ENCODE peak calls at places on chromosomes 11 and 22, in six cellular contexts. K is hepatocyte, C is PC-3, G is breast epithelium, Q is heart left ventricle, Z is fibroblast of lung. N is an unnamed sample. For H3K27me3, the result is how much of the 10 kb centered on the place peaks cover.

GRCh38 chr11:120224872-120225371 is 14.1 kb downstream of the OAF start:
- DNase-seq in Z (no peak), G (no peak), C (no peak), K (no peak), Q (peak), N (no peak)

GRCh38 chr11:124867700-124868099 is 2.5 kb downstream of the ROBO3 start:
- DNase-seq in K (peak), Z (peak), G (no peak), C (peak), Q (no peak), N (no peak)

GRCh38 chr11:84886344-84886743 is 740.8 kb downstream of the DLG2 start:
- DNase-seq in Q (no peak), K (no peak), C (no peak), Z (no peak), G (no peak), N (no peak)

GRCh38 chr11:129862123-129862522 is 33.3 kb downstream of the NFRKB start:
- DNase-seq in G (no peak), Q (no peak), C (no peak), Z (no peak), K (peak), N (no peak)

GRCh38 chr11:128860571-128861361 is 6.3 kb downstream of the KCNJ1 start:
- DNase-seq in Z (no peak), K (no peak), G (no peak), Q (no peak), C (no peak), N (no peak)

GRCh38 chr11:1082728-1083620 is 8.3 kb downstream of the MUC2 start:
- DNase-seq in Q (peak), G (peak), Z (no peak), K (no peak), C (no peak), N (no peak)

GRCh38 chr11:70526116-70527045 is 128.1 kb downstream of the CTTN start:
- DNase-seq in G (no peak), K (no peak), Q (peak), Z (no peak), C (no peak), N (no peak)

GRCh38 chr11:118321386-118322082 is 17.0 kb downstream of the CD3E start:
- DNase-seq in G (no peak), C (peak), Z (no peak), K (peak), Q (no peak), N (no peak)

GRCh38 chr22:39254789-39255298 is 10.1 kb upstream of the PDGFB start:
- DNase-seq in Q (peak), K (no peak), Z (no peak), C (peak), G (no peak), N (peak)

GRCh38 chr11:2791521-2792375 is 92.0 kb upstream of the KCNQ1OT1 start:
- DNase-seq in G (peak), C (no peak), Z (no peak), Q (peak), K (no peak), N (no peak)

GRCh38 chr11:61307354-61307753 is 12.2 kb upstream of the VWCE start:
- DNase-seq in K (no peak), Z (no peak), G (no peak), Q (no peak), C (no peak), N (no peak)

GRCh38 chr11:69536406-69536805 is 54.9 kb downstream of the LINC01488 start:
- DNase-seq in Z (no peak), Q (no peak), K (no peak), G (no peak), C (no peak), N (no peak)

GRCh38 chr11:5547982-5548381 is 358 bp downstream of the OR52H1 start:
- DNase-seq in Q (no peak), C (no peak), G (no peak), Z (no peak), K (no peak), N (no peak)

GRCh38 chr11:61377461-61378160 is 14.8 kb upstream of the TMEM216 start:
- DNase-seq in Z (peak), G (no peak), C (no peak), K (no peak), Q (no peak), N (no peak)

GRCh38 chr11:130308925-130309324 is 5.8 kb downstream of the ZBTB44 start:
- DNase-seq in Q (no peak), C (no peak), G (no peak), Z (no peak), K (peak), N (no peak)

GRCh38 chr11:4580124-4580523 is 1.4 kb upstream of the OR52I2 start:
- DNase-seq in C (no peak), G (no peak), Z (no peak), K (no peak), Q (no peak), N (no peak)

GRCh38 chr11:132054822-132055221 is 684.4 kb downstream of the NTM start:
- DNase-seq in G (no peak), K (no peak), Q (no peak), Z (peak), C (peak), N (no peak)

GRCh38 chr11:111520565-111520964 is 6.0 kb downstream of the HOATZ start:
- DNase-seq in Q (no peak), K (no peak), G (no peak), C (peak), Z (peak), N (no peak)

GRCh38 chr22:20569059-20570058 is 61.9 kb downstream of the MED15 start:
- DNase-seq in C (peak), Z (peak), Q (peak), G (no peak), K (peak), N (peak)

GRCh38 chr22:45302047-45302446 is 7.7 kb upstream of the FAM118A start:
- DNase-seq in G (no peak), K (peak), C (peak), Q (no peak), Z (peak), N (no peak)

GRCh38 chr11:112632866-112633505 is 328.2 kb upstream of the NCAM1 start:
- DNase-seq in G (no peak), K (no peak), Z (no peak), Q (no peak), C (no peak), N (no peak)

GRCh38 chr11:83459802-83460201 is 173.6 kb upstream of the CCDC90B start:
- DNase-seq in Q (no peak), K (no peak), G (no peak), C (no peak), Z (no peak), N (no peak)

GRCh38 chr11:100776212-100776896 is 89.3 kb downstream of the ARHGAP42 start:
- DNase-seq in G (no peak), K (peak), Z (peak), C (peak), Q (no peak), N (no peak)

GRCh38 chr11:23577296-23577695 is 717.0 kb upstream of the CCDC179 start:
- DNase-seq in C (no peak), Z (no peak), K (no peak), Q (no peak), G (no peak), N (no peak)

GRCh38 chr11:13278620-13279486 is 1.3 kb downstream of the BMAL1 start:
- DNase-seq in Q (no peak), G (no peak), C (no peak), K (peak), Z (no peak), N (no peak)

GRCh38 chr11:66328036-66328306 is 8.3 kb downstream of the RIN1 start:
- DNase-seq in K (no peak), C (no peak), Z (no peak), G (no peak), Q (no peak), N (no peak)

GRCh38 chr11:66326261-66327111 is 9.6 kb upstream of the CD248 start:
- DNase-seq in Q (peak), C (peak), K (peak), Z (peak), G (no peak), N (no peak)

GRCh38 chr11:66328307-66329144 is 7.7 kb downstream of the RIN1 start:
- DNase-seq in G (peak), Q (peak), C (peak), Z (peak), K (peak), N (peak)

GRCh38 chr11:66329165-66329673 is 7.0 kb downstream of the RIN1 start:
- DNase-seq in G (no peak), Q (no peak), C (no peak), Z (no peak), K (no peak), N (no peak)

DNA sequence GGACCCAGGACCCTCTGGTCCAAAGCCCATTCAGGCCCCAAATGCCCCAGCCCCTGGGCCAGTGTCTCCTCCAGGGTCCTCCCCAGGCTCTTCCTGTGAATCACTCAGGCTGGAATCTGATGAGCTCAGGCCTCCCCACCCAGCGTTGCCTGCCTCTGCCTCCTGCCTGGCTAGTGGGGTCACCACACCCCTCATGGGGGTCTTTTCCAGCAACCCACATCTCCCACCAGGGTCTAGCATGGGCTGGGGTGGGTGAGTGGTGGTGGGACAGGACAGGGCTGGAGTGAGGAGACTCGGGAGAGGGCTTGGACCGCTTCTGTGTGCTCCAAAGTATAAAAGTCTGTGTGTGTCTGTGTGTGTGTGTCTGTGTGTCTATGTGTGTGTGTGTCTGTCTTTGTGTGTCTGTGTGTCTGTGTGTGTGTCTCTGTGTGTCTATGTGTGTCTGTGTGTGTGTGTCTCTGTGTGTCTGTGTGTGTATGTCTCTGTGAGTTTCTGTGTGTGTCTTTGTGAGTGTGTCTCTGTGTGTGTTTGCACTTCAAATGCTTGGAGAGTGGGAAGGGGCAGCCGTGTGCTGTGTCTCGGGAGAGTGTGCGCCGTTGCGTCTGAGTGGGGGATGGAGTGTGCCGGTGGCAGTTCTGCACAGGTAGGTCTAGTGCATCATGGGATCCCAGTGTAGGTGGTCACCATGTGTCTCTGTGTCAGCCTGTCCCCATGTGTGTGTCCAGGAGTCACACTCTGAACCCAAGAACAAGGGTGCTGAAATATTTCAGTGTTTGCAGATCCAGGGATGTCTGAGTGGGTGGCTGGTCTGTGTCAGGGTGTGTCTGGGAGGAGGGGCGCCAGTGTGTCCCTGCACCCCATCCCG is 8.8 kb downstream of the RIN1 start:
- DNase-seq in Q (no peak), G (no peak), K (peak), C (peak), Z (peak), N (no peak)
- TF ChIP-seq CTCF in Q (no peak), G (no peak), K (no peak), C (no peak), Z (no peak), N (no peak)

DNA sequence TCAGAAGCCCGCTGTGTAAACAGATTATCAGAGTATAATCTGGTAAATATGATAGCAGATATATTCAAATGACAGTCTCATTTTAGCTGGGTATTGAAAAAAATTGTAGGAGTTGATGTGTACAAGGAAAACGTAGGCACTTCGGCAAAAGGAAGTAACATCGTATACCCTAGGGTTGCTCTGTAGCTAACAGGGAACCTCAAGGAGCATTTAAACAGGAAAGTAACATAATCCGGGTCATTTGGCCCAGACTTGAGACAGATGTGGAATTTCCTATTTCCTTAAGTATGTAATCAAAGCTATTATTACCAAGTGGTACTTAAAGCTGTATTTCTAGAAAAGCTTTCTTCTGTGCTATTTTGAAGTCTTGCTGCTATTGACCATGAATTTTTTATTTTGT is 215.6 kb downstream of the DDX10 start:
- DNase-seq in C (no peak), K (no peak), G (no peak), Q (no peak), Z (no peak), N (no peak)
- H3K4me3 ChIP-seq in C (no peak), K (no peak), G (no peak), Q (no peak), Z (no peak), N (no peak)

DNA sequence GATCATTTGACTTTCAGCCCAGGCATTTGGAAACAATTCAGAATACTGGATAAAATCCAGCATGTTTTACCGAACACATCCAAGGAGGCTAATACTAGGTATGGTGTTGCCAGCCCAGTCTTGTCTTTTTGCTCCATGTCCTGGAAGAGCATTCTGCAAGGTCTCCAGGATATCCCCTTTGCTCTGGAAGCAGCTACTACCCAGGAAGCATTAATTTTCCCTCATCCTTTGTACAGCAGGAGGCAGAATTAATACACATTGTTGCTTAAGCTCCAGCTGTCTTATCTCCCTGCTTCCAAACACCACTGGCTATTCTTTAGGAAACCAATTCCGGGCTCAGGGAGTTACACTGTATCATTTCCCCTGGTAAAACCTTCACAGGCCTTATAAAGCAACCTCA is 1.6 kb upstream of the UBASH3B start:
- DNase-seq in C (no peak), K (no peak), Z (peak), G (no peak), Q (no peak), N (no peak)
- H3K27me3 ChIP-seq in C (under half), K (under half), Z (under half), G (under half), Q (under half), N (under half)

DNA sequence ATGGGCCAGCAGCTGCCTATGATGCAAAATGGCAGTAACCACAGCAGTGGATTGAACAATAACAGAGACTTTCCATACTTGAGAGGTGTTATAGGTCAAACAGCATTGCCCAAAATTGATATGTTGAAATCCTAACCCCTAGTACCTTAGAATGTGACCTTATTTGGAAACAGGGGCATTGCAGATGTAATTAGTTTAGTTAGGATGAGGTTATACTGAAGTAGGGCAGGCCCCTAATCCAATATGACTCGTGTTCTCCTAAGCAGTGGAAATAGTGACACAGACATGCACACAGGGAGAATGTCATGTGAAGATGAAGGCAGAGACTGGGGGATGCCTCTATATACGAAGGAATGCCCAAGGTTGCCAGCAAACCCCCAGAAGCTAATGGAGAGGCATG is 270.5 kb downstream of the TENM4 start:
- DNase-seq in Q (no peak), Z (peak), K (no peak), G (no peak), C (no peak), N (no peak)
- TF ChIP-seq CTCF in Q (no peak), Z (no peak), K (no peak), G (no peak), C (no peak), N (no peak)

GRCh38 chr11:44319552-44320288 is 9.8 kb upstream of the ALX4 start:
- DNase-seq in Q (no peak), Z (no peak), C (no peak), K (no peak), G (no peak), N (no peak)
- H3K4me3 ChIP-seq in Q (no peak), Z (no peak), C (no peak), K (no peak), G (peak), N (no peak)